ENCODE peak calls at places on chromosome X, in five cellular contexts. One of them, this sample, is unnamed.

GRCh38 chrX:123924181-123924580 is 37.3 kb upstream of the STAG2 start:
- DNase-seq in HepG2: no peak
- DNase-seq in K562: no peak
- DNase-seq in SK-N-SH: no peak
- DNase-seq in GM12878: no peak
- DNase-seq in this sample: no peak

GRCh38 chrX:64229145-64229544 is 1.3 kb downstream of the ASB12 start:
- DNase-seq in K562: no peak
- DNase-seq in GM12878: no peak
- DNase-seq in HepG2: no peak
- DNase-seq in SK-N-SH: no peak
- DNase-seq in this sample: no peak

GRCh38 chrX:131626681-131627296 is 82.9 kb downstream of the OR13H1 start:
- DNase-seq in SK-N-SH: peak; percentile 4
- DNase-seq in K562: no peak
- DNase-seq in GM12878: no peak
- DNase-seq in HepG2: no peak
- DNase-seq in this sample: no peak

GRCh38 chrX:155334486-155335316 is at the start of gene CLIC2:
- DNase-seq in SK-N-SH: no peak
- DNase-seq in K562: peak; percentile 76
- DNase-seq in GM12878: no peak
- DNase-seq in HepG2: no peak
- DNase-seq in this sample: peak; percentile 79

GRCh38 chrX:356385-357034 is 30.2 kb downstream of the PPP2R3B start:
- DNase-seq in SK-N-SH: no peak
- DNase-seq in GM12878: no peak
- DNase-seq in K562: no peak
- DNase-seq in HepG2: no peak
- DNase-seq in this sample: peak; percentile 64

GRCh38 chrX:17725176-17725575 is 12.1 kb upstream of the SCML1 start:
- DNase-seq in HepG2: peak; percentile 51
- DNase-seq in GM12878: no peak
- DNase-seq in SK-N-SH: no peak
- DNase-seq in K562: no peak
- DNase-seq in this sample: no peak

GRCh38 chrX:111892375-111892774 is 16.4 kb downstream of the TRPC5OS start:
- DNase-seq in SK-N-SH: no peak
- DNase-seq in GM12878: no peak
- DNase-seq in K562: no peak
- DNase-seq in HepG2: no peak
- DNase-seq in this sample: no peak

GRCh38 chrX:130523460-130524394 is 121.9 kb downstream of the RBMX2 start:
- DNase-seq in SK-N-SH: peak; percentile 80
- DNase-seq in K562: peak; percentile 77
- DNase-seq in HepG2: no peak
- DNase-seq in GM12878: no peak
- DNase-seq in this sample: no peak

GRCh38 chrX:1601051-1601767 is 9.8 kb downstream of the AKAP17A start:
- DNase-seq in GM12878: no peak
- DNase-seq in HepG2: no peak
- DNase-seq in K562: no peak
- DNase-seq in SK-N-SH: no peak
- DNase-seq in this sample: no peak

GRCh38 chrX:46477435-46477834 is 67.8 kb downstream of the ZNF674 start:
- DNase-seq in SK-N-SH: no peak
- DNase-seq in HepG2: no peak
- DNase-seq in GM12878: no peak
- DNase-seq in K562: no peak
- DNase-seq in this sample: peak; percentile 25

GRCh38 chrX:134599173-134599914 is 58.9 kb downstream of the PLAC1 start:
- DNase-seq in GM12878: peak; percentile 8
- DNase-seq in HepG2: no peak
- DNase-seq in K562: no peak
- DNase-seq in SK-N-SH: no peak
- DNase-seq in this sample: peak; percentile 63

GRCh38 chrX:426881-427280 is 40.2 kb upstream of the PPP2R3B start:
- DNase-seq in SK-N-SH: no peak
- DNase-seq in K562: no peak
- DNase-seq in GM12878: no peak
- DNase-seq in HepG2: no peak
- DNase-seq in this sample: no peak

GRCh38 chrX:55487143-55487542 is 2.5 kb downstream of the USP51 start:
- DNase-seq in K562: no peak
- DNase-seq in SK-N-SH: no peak
- DNase-seq in GM12878: no peak
- DNase-seq in HepG2: no peak
- DNase-seq in this sample: no peak

GRCh38 chrX:110667706-110668105 is 127.9 kb downstream of the CHRDL1 start:
- DNase-seq in K562: no peak
- DNase-seq in SK-N-SH: no peak
- DNase-seq in HepG2: no peak
- DNase-seq in GM12878: no peak
- DNase-seq in this sample: no peak

GRCh38 chrX:80876877-80877276 is 67.2 kb upstream of the BRWD3 start:
- DNase-seq in K562: no peak
- DNase-seq in SK-N-SH: peak; percentile 12
- DNase-seq in GM12878: peak; percentile 1
- DNase-seq in HepG2: peak; percentile 7
- DNase-seq in this sample: peak; percentile 44

GRCh38 chrX:68945603-68946228 is 116.9 kb downstream of the EFNB1 start:
- DNase-seq in K562: peak; percentile 42
- DNase-seq in GM12878: no peak
- DNase-seq in SK-N-SH: no peak
- DNase-seq in HepG2: no peak
- DNase-seq in this sample: peak; percentile 70

GRCh38 chrX:148567779-148568178 is 67.4 kb downstream of the AFF2 start:
- DNase-seq in SK-N-SH: no peak
- DNase-seq in HepG2: no peak
- DNase-seq in K562: no peak
- DNase-seq in GM12878: no peak
- DNase-seq in this sample: no peak

GRCh38 chrX:18119856-18120255 is 100.8 kb downstream of the BEND2 start:
- DNase-seq in HepG2: no peak
- DNase-seq in GM12878: no peak
- DNase-seq in SK-N-SH: no peak
- DNase-seq in K562: no peak
- DNase-seq in this sample: no peak

DNA sequence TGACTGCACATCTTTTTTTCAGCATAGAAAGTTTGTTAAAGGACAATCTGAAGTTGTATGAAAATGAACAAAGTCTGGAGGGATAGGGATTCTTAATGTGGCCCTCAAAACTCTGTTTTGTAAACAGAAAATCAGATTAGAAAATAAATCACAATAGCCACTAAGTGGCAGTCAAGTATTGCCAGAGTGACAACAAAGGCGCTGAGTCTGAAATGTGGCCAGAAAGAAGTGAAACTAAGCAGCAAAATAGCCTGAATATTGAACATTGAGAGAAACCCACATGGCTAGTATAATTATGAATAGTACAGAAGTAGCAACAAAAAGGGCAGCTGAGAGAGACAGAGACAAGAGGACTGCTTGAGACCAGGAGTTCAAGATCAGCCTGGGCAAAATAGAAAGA is 81.1 kb upstream of the CT45A1 start:
- DNase-seq in HepG2: no peak
- DNase-seq in SK-N-SH: no peak
- DNase-seq in K562: no peak
- DNase-seq in GM12878: peak; percentile 21
- DNase-seq in this sample: no peak
- TF ChIP-seq MXI1 in HepG2: no peak
- TF ChIP-seq MXI1 in SK-N-SH: no peak
- TF ChIP-seq MXI1 in K562: no peak
- TF ChIP-seq MXI1 in GM12878: no peak
- TF ChIP-seq MXI1 in this sample: no peak

DNA sequence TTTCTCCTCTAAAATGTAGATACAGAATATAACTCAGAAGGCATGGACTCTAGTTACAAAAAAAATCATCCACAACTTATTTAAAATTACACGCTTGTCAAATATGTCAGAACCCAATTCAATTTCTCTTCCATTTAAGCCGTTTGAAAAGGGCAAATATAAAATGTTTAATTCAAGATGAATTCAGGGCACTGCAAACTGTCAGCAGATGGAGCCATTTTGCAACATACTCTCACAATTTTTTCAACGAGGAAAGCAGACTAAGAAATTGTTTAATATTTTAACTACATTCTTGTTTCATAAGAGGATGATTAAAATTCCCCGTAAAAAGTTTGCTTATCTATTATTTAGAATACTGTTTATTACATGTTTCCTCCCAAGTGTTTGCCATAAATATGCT is 321.3 kb upstream of the CPXCR1 start:
- DNase-seq in K562: no peak
- DNase-seq in HepG2: peak; percentile 18
- DNase-seq in SK-N-SH: no peak
- DNase-seq in GM12878: no peak
- DNase-seq in this sample: no peak
- TF ChIP-seq MXI1 in K562: no peak
- TF ChIP-seq MXI1 in HepG2: no peak
- TF ChIP-seq MXI1 in SK-N-SH: no peak
- TF ChIP-seq MXI1 in GM12878: no peak
- TF ChIP-seq MXI1 in this sample: no peak

GRCh38 chrX:12615061-12615460 is 176.2 kb upstream of the PRPS2 start:
- DNase-seq in HepG2: no peak
- DNase-seq in GM12878: no peak
- DNase-seq in K562: no peak
- DNase-seq in SK-N-SH: no peak
- DNase-seq in this sample: no peak

GRCh38 chrX:12614266-12614665 is 176.9 kb upstream of the PRPS2 start:
- DNase-seq in K562: no peak
- DNase-seq in HepG2: no peak
- DNase-seq in SK-N-SH: no peak
- DNase-seq in GM12878: no peak
- DNase-seq in this sample: no peak

GRCh38 chrX:12611471-12611870 is 179.7 kb upstream of the PRPS2 start:
- DNase-seq in SK-N-SH: no peak
- DNase-seq in HepG2: no peak
- DNase-seq in GM12878: no peak
- DNase-seq in K562: no peak
- DNase-seq in this sample: no peak

DNA sequence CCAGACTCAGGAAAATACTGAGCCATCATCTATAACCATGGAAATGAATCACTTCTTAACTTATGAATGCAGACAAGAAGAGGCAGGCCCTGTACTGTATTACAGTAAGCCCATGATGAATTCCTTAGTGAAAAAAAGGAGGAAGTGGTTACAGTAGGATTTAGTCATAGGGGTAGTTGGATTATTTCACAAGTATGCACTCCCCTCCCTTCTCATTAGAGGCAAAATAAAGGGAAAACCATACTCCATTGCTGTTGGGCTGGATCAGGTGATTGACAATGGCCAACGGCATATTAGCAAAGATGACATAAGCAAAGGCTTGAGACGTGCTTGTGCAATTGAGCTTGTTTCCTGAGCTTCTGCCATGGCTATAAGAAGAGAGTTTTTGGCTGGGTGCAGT is 181.1 kb upstream of the PRPS2 start:
- DNase-seq in GM12878: no peak
- DNase-seq in HepG2: no peak
- DNase-seq in SK-N-SH: no peak
- DNase-seq in K562: no peak
- DNase-seq in this sample: peak; percentile 55
- TF ChIP-seq MXI1 in GM12878: no peak
- TF ChIP-seq MXI1 in HepG2: no peak
- TF ChIP-seq MXI1 in SK-N-SH: no peak
- TF ChIP-seq MXI1 in K562: no peak
- TF ChIP-seq MXI1 in this sample: no peak

DNA sequence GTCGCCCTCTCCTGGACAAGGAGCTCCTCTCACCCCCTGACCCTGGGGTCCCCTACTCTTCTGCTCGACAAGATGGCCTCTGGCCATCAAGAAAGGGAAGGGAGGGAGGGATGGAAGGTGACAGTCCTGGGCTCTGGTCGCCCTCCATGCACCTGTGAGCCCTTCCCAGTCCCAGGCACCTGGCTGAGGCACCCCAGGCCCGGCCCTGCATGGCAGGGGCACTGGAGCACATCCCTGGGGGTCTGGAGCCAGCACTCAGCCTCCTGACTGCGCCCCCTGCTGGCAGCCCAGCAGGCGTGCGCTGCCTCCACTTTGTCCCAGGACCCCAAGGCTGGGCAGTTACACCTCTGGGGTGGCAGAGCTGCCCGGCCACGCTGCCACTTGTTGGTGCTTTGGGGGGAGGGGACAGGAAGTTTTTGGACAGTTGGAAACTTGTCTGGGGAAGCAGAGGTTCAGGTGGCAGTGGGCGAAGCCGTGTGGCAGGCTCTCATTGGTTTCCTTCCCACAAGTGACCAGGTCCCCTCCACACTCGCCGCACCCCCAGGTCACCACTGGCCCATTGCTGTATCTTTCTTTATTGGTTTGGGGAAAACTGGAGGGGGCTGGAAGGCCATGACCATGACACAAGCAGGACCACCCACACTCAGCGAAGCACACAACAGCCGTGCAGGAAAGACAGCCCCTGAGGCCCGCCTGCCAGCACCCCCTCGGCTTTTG is 4.3 kb downstream of the PNCK start:
- DNase-seq in SK-N-SH: peak; percentile 83
- DNase-seq in HepG2: no peak
- DNase-seq in GM12878: no peak
- DNase-seq in K562: peak; percentile 68
- DNase-seq in this sample: no peak
- TF ChIP-seq MXI1 in SK-N-SH: no peak
- TF ChIP-seq MXI1 in HepG2: no peak
- TF ChIP-seq MXI1 in GM12878: no peak
- TF ChIP-seq MXI1 in K562: no peak
- TF ChIP-seq MXI1 in this sample: no peak

GRCh38 chrX:150361777-150362351 is 1.3 kb upstream of the MAMLD1 start:
- DNase-seq in HepG2: no peak
- DNase-seq in GM12878: no peak
- DNase-seq in K562: no peak
- DNase-seq in SK-N-SH: peak; percentile 40
- DNase-seq in this sample: peak; percentile 29

GRCh38 chrX:150362599-150363481 is at the start of gene MAMLD1:
- DNase-seq in SK-N-SH: peak; percentile 53
- DNase-seq in GM12878: no peak
- DNase-seq in HepG2: no peak
- DNase-seq in K562: peak; percentile 41
- DNase-seq in this sample: peak; percentile 84

GRCh38 chrX:150363561-150364346 is 637 bp downstream of the MAMLD1 start:
- DNase-seq in SK-N-SH: peak; percentile 69
- DNase-seq in GM12878: no peak
- DNase-seq in K562: no peak
- DNase-seq in HepG2: no peak
- DNase-seq in this sample: peak; percentile 29

GRCh38 chrX:150360331-150360730 is 2.8 kb upstream of the MAMLD1 start:
- DNase-seq in HepG2: no peak
- DNase-seq in K562: no peak
- DNase-seq in GM12878: no peak
- DNase-seq in SK-N-SH: no peak
- DNase-seq in this sample: no peak

GRCh38 chrX:150361070-150361776 is 1.9 kb upstream of the MAMLD1 start:
- DNase-seq in HepG2: no peak
- DNase-seq in SK-N-SH: peak; percentile 31
- DNase-seq in K562: peak; percentile 20
- DNase-seq in GM12878: no peak
- DNase-seq in this sample: peak; percentile 26
- TF ChIP-seq MXI1 in HepG2: no peak
- TF ChIP-seq MXI1 in SK-N-SH: no peak
- TF ChIP-seq MXI1 in K562: no peak
- TF ChIP-seq MXI1 in GM12878: no peak
- TF ChIP-seq MXI1 in this sample: no peak

This sample was measured in IMR-90.